ENCODE peak calls at places on chromosome 19, in four cellular contexts. S is AG04449, B is GM20000, C is NCI-H524. T is an unnamed sample.

GRCh38 chr19:54179921-54180452 is 7.0 kb upstream of the TMC4 start:
- DNase-seq in B (peak; percentile 35), S (no peak), C (no peak), T (peak; percentile 75)

GRCh38 chr19:6412111-6412999 is 12.3 kb downstream of the KHSRP start:
- DNase-seq in B (peak; percentile 69), S (no peak), C (peak; percentile 6), T (peak; percentile 73)

GRCh38 chr19:46860846-46861690 is at the start of gene ARHGAP35:
- DNase-seq in B (peak; percentile 97), S (no peak), C (no peak), T (peak; percentile 51)

GRCh38 chr19:10911579-10912363 is 16.7 kb downstream of the YIPF2 start:
- DNase-seq in C (no peak), S (no peak), B (no peak), T (no peak)

GRCh38 chr19:31317542-31317941 is 31.7 kb downstream of the TSHZ3 start:
- DNase-seq in C (no peak), S (no peak), B (no peak), T (no peak)

GRCh38 chr19:343941-344624 is 513 bp downstream of the MIER2 start:
- DNase-seq in C (no peak), S (no peak), B (no peak), T (no peak)

GRCh38 chr19:16342002-16342715 is 17.5 kb downstream of the KLF2 start:
- DNase-seq in S (no peak), C (no peak), B (peak; percentile 74), T (no peak)

GRCh38 chr19:58053480-58054156 is 5.5 kb upstream of the ZNF135 start:
- DNase-seq in S (no peak), C (no peak), B (no peak), T (no peak)

GRCh38 chr19:5536337-5536894 is 31.3 kb downstream of the TINCR start:
- DNase-seq in C (peak; percentile 57), S (no peak), B (no peak), T (no peak)

GRCh38 chr19:18190278-18190677 is 2.7 kb upstream of the MPV17L2 start:
- DNase-seq in C (no peak), B (no peak), S (no peak), T (no peak)

GRCh38 chr19:2488942-2489731 is 13.2 kb downstream of the GADD45B start:
- DNase-seq in S (no peak), C (no peak), B (peak; percentile 67), T (peak; percentile 55)

GRCh38 chr19:3357731-3358391 is 8.5 kb upstream of the NFIC start:
- DNase-seq in S (no peak), C (peak; percentile 58), B (no peak), T (no peak)

GRCh38 chr19:311813-312261 is 20.6 kb upstream of the PLPP2 start:
- DNase-seq in B (no peak), S (no peak), C (no peak), T (no peak)